ENCODE peak calls at places on chromosomes 3 and 15, in nine cellular contexts. C is ovary, N is mesendoderm, Z is PC-3, L is neuronal stem cell, E is adrenal gland, G is left ventricle myocardium inferior, D is GM23338, S is upper lobe of left lung. A is an unnamed sample. For H3K4me1, the result is how much of the 10 kb centered on the place peaks cover.

GRCh38 chr3:72606005-72606800 is 242.0 kb downstream of the SHQ1 start:
- DNase-seq in C (no peak), N (no peak), Z (peak), L (no peak), E (no peak), G (no peak), D (no peak), S (no peak), A (no peak)

GRCh38 chr15:78734441-78735064 is 76.7 kb downstream of the ADAMTS7 start:
- DNase-seq in C (no peak), N (no peak), Z (no peak), L (no peak), E (no peak), G (no peak), D (no peak), S (no peak), A (no peak)

GRCh38 chr3:160052385-160053047 is 63.9 kb downstream of the IL12A start:
- DNase-seq in C (no peak), N (no peak), Z (no peak), L (no peak), E (peak), G (no peak), D (no peak), S (no peak), A (no peak)

GRCh38 chr3:117477214-117477755 is 767.7 kb downstream of the TUSC7 start:
- DNase-seq in C (no peak), N (no peak), Z (no peak), L (no peak), E (no peak), G (no peak), D (no peak), S (peak), A (no peak)

GRCh38 chr3:141402476-141403171 is 34.3 kb downstream of the ZBTB38 start:
- DNase-seq in C (peak), N (peak), Z (peak), L (peak), E (peak), G (peak), D (peak), S (peak), A (peak)

GRCh38 chr3:49469037-49469875 is 811 bp upstream of the DAG1 start:
- DNase-seq in C (peak), N (peak), Z (peak), L (no peak), E (peak), G (peak), D (peak), S (peak), A (peak)

GRCh38 chr3:29822051-29822450 is 541.2 kb downstream of the RBMS3 start:
- DNase-seq in C (no peak), N (no peak), Z (peak), L (no peak), E (no peak), G (no peak), D (no peak), S (no peak), A (no peak)

GRCh38 chr15:35019401-35020327 is 31.6 kb upstream of the ZNF770 start:
- DNase-seq in C (no peak), N (peak), Z (peak), L (no peak), E (peak), G (no peak), D (peak), S (no peak), A (no peak)

GRCh38 chr15:66415321-66415720 is 28.6 kb downstream of the MAP2K1 start:
- DNase-seq in C (no peak), N (no peak), Z (no peak), L (no peak), E (no peak), G (no peak), D (no peak), S (no peak), A (no peak)

GRCh38 chr15:60379466-60380274 is 18.1 kb downstream of the ANXA2 start:
- DNase-seq in C (no peak), N (peak), Z (peak), L (no peak), E (no peak), G (no peak), D (peak), S (no peak), A (peak)

GRCh38 chr3:12869025-12869695 is 27.8 kb upstream of the RPL32 start:
- DNase-seq in C (peak), N (peak), Z (no peak), L (peak), E (peak), G (peak), D (peak), S (peak), A (peak)

GRCh38 chr15:26115229-26115943 is 252.3 kb upstream of the ATP10A start:
- DNase-seq in C (no peak), N (no peak), Z (no peak), L (peak), E (no peak), G (no peak), D (no peak), S (no peak), A (no peak)

GRCh38 chr3:81726735-81727134 is 34.7 kb downstream of the GBE1 start:
- DNase-seq in C (no peak), N (no peak), Z (peak), L (no peak), E (no peak), G (no peak), D (no peak), S (no peak), A (no peak)

GRCh38 chr15:65244638-65245037 is 33.4 kb upstream of the CILP start:
- DNase-seq in C (no peak), N (no peak), Z (no peak), L (no peak), E (no peak), G (no peak), D (no peak), S (no peak), A (no peak)

GRCh38 chr3:52194541-52195296 is 3.2 kb upstream of the ALAS1 start:
- DNase-seq in C (peak), N (no peak), Z (no peak), L (no peak), E (peak), G (peak), D (no peak), S (peak), A (peak)

GRCh38 chr15:77870195-77871065 is 207.1 kb downstream of the TBC1D2B start:
- DNase-seq in C (peak), N (peak), Z (peak), L (peak), E (peak), G (peak), D (peak), S (peak), A (peak)

GRCh38 chr3:39808467-39809180 is 785 bp upstream of the MYRIP start:
- DNase-seq in C (peak), N (peak), Z (no peak), L (peak), E (no peak), G (no peak), D (peak), S (peak), A (peak)

GRCh38 chr15:91302588-91303439 is 202.8 kb downstream of the SV2B start:
- DNase-seq in C (no peak), N (peak), Z (peak), L (peak), E (peak), G (no peak), D (peak), S (no peak), A (peak)

GRCh38 chr3:160842021-160843005 is 86.3 kb downstream of the PPM1L start:
- DNase-seq in C (no peak), N (no peak), Z (no peak), L (no peak), E (no peak), G (no peak), D (no peak), S (no peak), A (no peak)

GRCh38 chr15:101451192-101451799 is 38.2 kb downstream of the PCSK6 start:
- DNase-seq in C (peak), N (no peak), Z (no peak), L (no peak), E (peak), G (peak), D (no peak), S (peak), A (peak)

GRCh38 chr3:15768421-15769255 is 29.1 kb downstream of the ANKRD28 start:
- DNase-seq in C (no peak), N (peak), Z (peak), L (no peak), E (peak), G (no peak), D (no peak), S (peak), A (no peak)

GRCh38 chr3:25567390-25567789 is 97.3 kb downstream of the TOP2B start:
- DNase-seq in C (no peak), N (no peak), Z (no peak), L (no peak), E (no peak), G (no peak), D (no peak), S (no peak), A (no peak)

GRCh38 chr15:39747326-39747725 is 35.3 kb downstream of the FSIP1 start:
- DNase-seq in C (no peak), N (no peak), Z (peak), L (no peak), E (no peak), G (no peak), D (no peak), S (no peak), A (no peak)

GRCh38 chr3:13852638-13853009 is 27.2 kb downstream of the WNT7A start:
- DNase-seq in C (no peak), N (no peak), Z (peak), L (no peak), E (no peak), G (no peak), D (no peak), S (no peak), A (no peak)

GRCh38 chr3:57692404-57693191 is at the start of gene DENND6A:
- DNase-seq in C (peak), N (peak), Z (peak), L (peak), E (peak), G (peak), D (peak), S (peak), A (peak)

GRCh38 chr15:70213779-70214178 is 116.1 kb upstream of the TLE3 start:
- DNase-seq in C (no peak), N (no peak), Z (no peak), L (no peak), E (no peak), G (no peak), D (no peak), S (no peak), A (no peak)

GRCh38 chr15:45094358-45094730 is 19.6 kb downstream of the DUOX2 start:
- DNase-seq in C (peak), N (no peak), Z (no peak), L (no peak), E (peak), G (no peak), D (no peak), S (no peak), A (no peak)

GRCh38 chr15:55108858-55109518 is 87.8 kb downstream of the RSL24D1 start:
- DNase-seq in C (peak), N (peak), Z (peak), L (peak), E (peak), G (peak), D (peak), S (peak), A (peak)

GRCh38 chr15:65829150-65829764 is 37.2 kb upstream of the DENND4A start:
- DNase-seq in C (no peak), N (peak), Z (peak), L (no peak), E (no peak), G (no peak), D (peak), S (no peak), A (no peak)

GRCh38 chr3:69500604-69501003 is 114.7 kb upstream of the FRMD4B start:
- DNase-seq in C (no peak), N (no peak), Z (no peak), L (no peak), E (peak), G (no peak), D (no peak), S (peak), A (no peak)

GRCh38 chr3:64190517-64191515 is 34.5 kb downstream of the PRICKLE2 start:
- DNase-seq in C (no peak), N (no peak), Z (peak), L (no peak), E (no peak), G (no peak), D (no peak), S (no peak), A (no peak)

GRCh38 chr15:30953731-30954378 is 37.6 kb downstream of the MTMR10 start:
- DNase-seq in C (peak), N (peak), Z (peak), L (no peak), E (peak), G (peak), D (no peak), S (peak), A (peak)

DNA sequence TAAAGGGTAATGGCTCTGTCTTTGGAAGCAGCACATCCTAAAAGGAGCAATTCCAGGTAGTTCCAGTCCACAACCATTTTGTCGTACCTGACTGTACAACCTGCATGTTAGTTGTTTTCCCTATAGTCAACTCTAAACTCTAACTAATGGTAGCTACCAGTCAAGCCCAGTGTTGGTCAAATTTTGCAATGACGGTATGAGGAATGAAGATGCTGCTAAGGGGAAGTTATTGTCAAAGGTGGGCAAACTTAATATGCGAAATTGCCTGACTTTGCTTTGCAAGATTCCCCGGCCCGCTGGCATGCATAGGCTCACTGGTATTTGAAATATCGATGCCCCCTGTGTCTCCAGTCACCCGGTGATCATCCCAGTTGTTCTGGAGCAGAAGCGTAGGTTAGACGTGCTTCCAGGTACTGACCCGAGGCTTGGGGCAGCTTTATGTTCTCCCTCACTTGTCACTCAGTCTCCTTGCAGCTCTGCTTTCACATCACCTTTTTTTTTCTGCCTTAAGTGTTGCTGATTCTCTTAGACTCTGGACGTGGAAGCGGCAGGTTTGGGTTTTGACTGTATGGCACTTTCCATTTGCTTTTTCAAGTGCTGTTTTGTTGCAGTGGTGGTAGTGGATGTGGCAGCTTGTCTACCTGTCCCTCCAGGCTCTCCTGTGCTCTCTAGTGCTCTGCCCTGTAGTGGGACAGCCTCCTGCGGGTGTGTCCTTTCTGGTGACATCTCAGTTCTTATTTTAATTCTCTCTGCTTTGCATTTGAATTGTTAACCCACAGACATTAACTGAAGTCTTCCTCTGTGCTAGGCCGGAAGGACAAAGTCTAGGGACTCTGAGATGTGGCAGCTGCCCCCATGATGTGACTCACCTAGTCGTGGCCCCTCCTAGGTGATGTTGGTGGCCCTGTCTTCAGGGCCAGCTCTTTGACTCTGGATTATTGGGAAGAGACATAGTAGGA is 95.8 kb upstream of the UMPS start:
- DNase-seq in C (no peak), N (no peak), Z (no peak), L (no peak), E (no peak), G (no peak), D (peak), S (no peak), A (no peak)
- H3K4me1 ChIP-seq in C (under half), N (under half), Z (under half), L (under half), E (under half), G (under half), D (under half), S (under half), A (under half)

GRCh38 chr3:76038949-76039348 is 253.6 kb upstream of the ZNF717 start:
- DNase-seq in C (no peak), N (no peak), Z (no peak), L (no peak), E (no peak), G (no peak), D (peak), S (no peak), A (no peak)
- H3K4me1 ChIP-seq in C (under half), N (under half), Z (under half), L (under half), E (under half), G (under half), D (under half), S (under half), A (under half)

GRCh38 chr3:187261541-187261969 is 30.0 kb downstream of the MASP1 start:
- DNase-seq in C (no peak), N (no peak), Z (peak), L (no peak), E (no peak), G (no peak), D (no peak), S (no peak), A (peak)

GRCh38 chr3:187264051-187264450 is 27.5 kb downstream of the MASP1 start:
- DNase-seq in C (no peak), N (peak), Z (peak), L (no peak), E (no peak), G (no peak), D (no peak), S (no peak), A (peak)

GRCh38 chr3:187263270-187263669 is 28.3 kb downstream of the MASP1 start:
- DNase-seq in C (no peak), N (no peak), Z (no peak), L (no peak), E (no peak), G (no peak), D (no peak), S (no peak), A (no peak)

GRCh38 chr3:187264946-187265345 is 26.6 kb downstream of the MASP1 start:
- DNase-seq in C (no peak), N (no peak), Z (no peak), L (no peak), E (no peak), G (no peak), D (no peak), S (no peak), A (no peak)

GRCh38 chr3:187262360-187262759 is 29.2 kb downstream of the MASP1 start:
- DNase-seq in C (no peak), N (no peak), Z (no peak), L (no peak), E (no peak), G (no peak), D (no peak), S (no peak), A (no peak)
- H3K4me1 ChIP-seq in C (under half), N (under half), Z (under half), L (under half), E (under half), G (under half), D (under half), S (under half), A (half or more)

DNA sequence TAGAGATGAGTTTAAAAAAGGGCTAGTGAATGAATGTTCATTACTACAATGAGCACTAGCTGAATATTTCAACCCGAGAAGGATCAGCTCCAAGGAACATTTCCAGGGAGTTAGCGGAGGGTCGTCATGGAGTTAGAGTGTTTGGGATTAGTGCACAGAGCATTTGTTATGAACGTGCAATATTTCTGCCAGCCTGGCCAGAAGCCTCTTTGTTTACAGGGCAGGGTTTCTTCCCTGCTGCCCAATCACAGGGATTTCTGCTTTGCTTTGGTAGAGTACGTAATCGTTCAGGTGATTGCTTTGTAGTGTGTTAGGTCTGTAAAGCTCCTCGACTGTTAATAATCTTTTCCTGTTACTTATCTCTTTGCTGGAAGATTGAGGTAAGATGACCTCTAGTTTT is 5.9 kb downstream of the CGNL1 start:
- DNase-seq in C (no peak), N (no peak), Z (no peak), L (no peak), E (no peak), G (no peak), D (no peak), S (peak), A (no peak)
- H3K4me1 ChIP-seq in C (under half), N (under half), Z (under half), L (under half), E (half or more), G (under half), D (half or more), S (half or more), A (half or more)

GRCh38 chr15:27201425-27201824 is 230.4 kb downstream of the GABRG3 start:
- DNase-seq in C (no peak), N (peak), Z (no peak), L (no peak), E (no peak), G (no peak), D (peak), S (no peak), A (no peak)
- H3K4me1 ChIP-seq in C (under half), N (under half), Z (under half), L (under half), E (under half), G (under half), D (under half), S (under half), A (under half)

A was measured in cardiac muscle cell.